ENCODE peak calls at places on chromosomes 2 and 18, in five cellular contexts. One of them, this sample, is unnamed.

GRCh38 chr2:406231-406630 is 118.3 kb upstream of the ALKAL2 start:
- DNase-seq in HepG2: no peak
- DNase-seq in A549: no peak
- DNase-seq in K562: no peak
- DNase-seq in GM12878: no peak
- DNase-seq in this sample: no peak

GRCh38 chr2:230601510-230601909 is 111.1 kb upstream of the CAB39 start:
- DNase-seq in HepG2: no peak
- DNase-seq in A549: no peak
- DNase-seq in K562: no peak
- DNase-seq in GM12878: peak
- DNase-seq in this sample: no peak

GRCh38 chr18:65725421-65726050 is 25.3 kb upstream of the CDH7 start:
- DNase-seq in HepG2: peak
- DNase-seq in A549: no peak
- DNase-seq in K562: no peak
- DNase-seq in GM12878: no peak
- DNase-seq in this sample: peak

GRCh38 chr2:237697586-237698337 is 70.4 kb downstream of the LRRFIP1 start:
- DNase-seq in HepG2: no peak
- DNase-seq in A549: no peak
- DNase-seq in K562: no peak
- DNase-seq in GM12878: no peak
- DNase-seq in this sample: no peak

GRCh38 chr2:239302083-239302807 is 98.6 kb downstream of the HDAC4 start:
- DNase-seq in HepG2: no peak
- DNase-seq in A549: no peak
- DNase-seq in K562: no peak
- DNase-seq in GM12878: no peak
- DNase-seq in this sample: no peak

GRCh38 chr18:57575542-57575941 is 11.0 kb downstream of the FECH start:
- DNase-seq in HepG2: no peak
- DNase-seq in A549: no peak
- DNase-seq in K562: no peak
- DNase-seq in GM12878: no peak
- DNase-seq in this sample: no peak

GRCh38 chr2:142395294-142395693 is 264.5 kb upstream of the LRP1B start:
- DNase-seq in HepG2: no peak
- DNase-seq in A549: no peak
- DNase-seq in K562: no peak
- DNase-seq in GM12878: no peak
- DNase-seq in this sample: no peak

GRCh38 chr2:219396863-219397457 is 9.2 kb upstream of the DNPEP start:
- DNase-seq in HepG2: no peak
- DNase-seq in A549: no peak
- DNase-seq in K562: no peak
- DNase-seq in GM12878: no peak
- DNase-seq in this sample: no peak

GRCh38 chr2:188434018-188434417 is 142.3 kb downstream of the GULP1 start:
- DNase-seq in HepG2: no peak
- DNase-seq in A549: no peak
- DNase-seq in K562: no peak
- DNase-seq in GM12878: no peak
- DNase-seq in this sample: no peak

GRCh38 chr2:190545756-190546385 is 11.3 kb upstream of the NEMP2 start:
- DNase-seq in HepG2: no peak
- DNase-seq in A549: no peak
- DNase-seq in K562: no peak
- DNase-seq in GM12878: no peak
- DNase-seq in this sample: no peak

GRCh38 chr2:171745141-171745540 is 57.9 kb downstream of the DYNC1I2 start:
- DNase-seq in HepG2: no peak
- DNase-seq in A549: no peak
- DNase-seq in K562: no peak
- DNase-seq in GM12878: no peak
- DNase-seq in this sample: no peak

GRCh38 chr2:233439191-233439590 is 84.9 kb downstream of the DGKD start:
- DNase-seq in HepG2: no peak
- DNase-seq in A549: no peak
- DNase-seq in K562: no peak
- DNase-seq in GM12878: no peak
- DNase-seq in this sample: no peak

GRCh38 chr18:73645175-73645715 is 502.4 kb downstream of the FBXO15 start:
- DNase-seq in HepG2: no peak
- DNase-seq in A549: no peak
- DNase-seq in K562: no peak
- DNase-seq in GM12878: no peak
- DNase-seq in this sample: no peak

GRCh38 chr2:120395686-120396518 is 50.0 kb downstream of the INHBB start:
- DNase-seq in HepG2: peak
- DNase-seq in A549: no peak
- DNase-seq in K562: no peak
- DNase-seq in GM12878: no peak
- DNase-seq in this sample: peak

GRCh38 chr2:20484034-20484617 is 37.3 kb downstream of the RHOB start:
- DNase-seq in HepG2: no peak
- DNase-seq in A549: no peak
- DNase-seq in K562: no peak
- DNase-seq in GM12878: no peak
- DNase-seq in this sample: no peak

GRCh38 chr2:149597050-149598013 is 9.8 kb upstream of the MMADHC start:
- DNase-seq in HepG2: peak
- DNase-seq in A549: peak
- DNase-seq in K562: peak
- DNase-seq in GM12878: peak
- DNase-seq in this sample: peak

GRCh38 chr2:100184055-100184737 is 41.8 kb upstream of the AFF3 start:
- DNase-seq in HepG2: no peak
- DNase-seq in A549: no peak
- DNase-seq in K562: no peak
- DNase-seq in GM12878: no peak
- DNase-seq in this sample: no peak

GRCh38 chr18:616380-616995 is 19.7 kb downstream of the CLUL1 start:
- DNase-seq in HepG2: peak
- DNase-seq in A549: peak
- DNase-seq in K562: peak
- DNase-seq in GM12878: no peak
- DNase-seq in this sample: no peak

GRCh38 chr18:42030586-42031182 is 75.7 kb downstream of the PIK3C3 start:
- DNase-seq in HepG2: peak
- DNase-seq in A549: peak
- DNase-seq in K562: peak
- DNase-seq in GM12878: no peak
- DNase-seq in this sample: peak

GRCh38 chr2:237827421-237827987 is 28.9 kb downstream of the RBM44 start:
- DNase-seq in HepG2: no peak
- DNase-seq in A549: no peak
- DNase-seq in K562: no peak
- DNase-seq in GM12878: no peak
- DNase-seq in this sample: no peak

GRCh38 chr18:6219116-6219717 is 195.5 kb downstream of the L3MBTL4 start:
- DNase-seq in HepG2: peak
- DNase-seq in A549: peak
- DNase-seq in K562: peak
- DNase-seq in GM12878: no peak
- DNase-seq in this sample: peak

GRCh38 chr2:85804583-85804982 is 50.8 kb downstream of the ATOH8 start:
- DNase-seq in HepG2: no peak
- DNase-seq in A549: peak
- DNase-seq in K562: peak
- DNase-seq in GM12878: no peak
- DNase-seq in this sample: no peak

GRCh38 chr18:53534203-53534602 is 690.3 kb downstream of the MBD2 start:
- DNase-seq in HepG2: no peak
- DNase-seq in A549: no peak
- DNase-seq in K562: no peak
- DNase-seq in GM12878: no peak
- DNase-seq in this sample: no peak

GRCh38 chr18:6781846-6782245 is 52.3 kb downstream of the ARHGAP28 start:
- DNase-seq in HepG2: no peak
- DNase-seq in A549: no peak
- DNase-seq in K562: no peak
- DNase-seq in GM12878: no peak
- DNase-seq in this sample: no peak

GRCh38 chr2:1052671-1053270 is 102.1 kb downstream of the SNTG2 start:
- DNase-seq in HepG2: no peak
- DNase-seq in A549: no peak
- DNase-seq in K562: no peak
- DNase-seq in GM12878: no peak
- DNase-seq in this sample: no peak

GRCh38 chr18:36729197-36729596 is 99.6 kb downstream of the TPGS2 start:
- DNase-seq in HepG2: no peak
- DNase-seq in A549: no peak
- DNase-seq in K562: no peak
- DNase-seq in GM12878: no peak
- DNase-seq in this sample: no peak

GRCh38 chr18:36265035-36265434 is 32.5 kb upstream of the FHOD3 start:
- DNase-seq in HepG2: no peak
- DNase-seq in A549: no peak
- DNase-seq in K562: no peak
- DNase-seq in GM12878: no peak
- DNase-seq in this sample: no peak

GRCh38 chr18:46169464-46169941 is 65.3 kb downstream of the HAUS1 start:
- DNase-seq in HepG2: peak
- DNase-seq in A549: no peak
- DNase-seq in K562: peak
- DNase-seq in GM12878: no peak
- DNase-seq in this sample: no peak

GRCh38 chr2:11629851-11630250 is 40.1 kb downstream of the NTSR2 start:
- DNase-seq in HepG2: no peak
- DNase-seq in A549: no peak
- DNase-seq in K562: no peak
- DNase-seq in GM12878: no peak
- DNase-seq in this sample: no peak

GRCh38 chr2:172438741-172439508 is 11.5 kb downstream of the ITGA6 start:
- DNase-seq in HepG2: no peak
- DNase-seq in A549: peak
- DNase-seq in K562: no peak
- DNase-seq in GM12878: no peak
- DNase-seq in this sample: no peak

GRCh38 chr2:237361194-237361986 is 52.6 kb downstream of the COL6A3 start:
- DNase-seq in HepG2: no peak
- DNase-seq in A549: no peak
- DNase-seq in K562: no peak
- DNase-seq in GM12878: no peak
- DNase-seq in this sample: no peak

GRCh38 chr2:2060431-2060830 is 270.6 kb downstream of the MYT1L start:
- DNase-seq in HepG2: no peak
- DNase-seq in A549: no peak
- DNase-seq in K562: no peak
- DNase-seq in GM12878: no peak
- DNase-seq in this sample: no peak

DNA sequence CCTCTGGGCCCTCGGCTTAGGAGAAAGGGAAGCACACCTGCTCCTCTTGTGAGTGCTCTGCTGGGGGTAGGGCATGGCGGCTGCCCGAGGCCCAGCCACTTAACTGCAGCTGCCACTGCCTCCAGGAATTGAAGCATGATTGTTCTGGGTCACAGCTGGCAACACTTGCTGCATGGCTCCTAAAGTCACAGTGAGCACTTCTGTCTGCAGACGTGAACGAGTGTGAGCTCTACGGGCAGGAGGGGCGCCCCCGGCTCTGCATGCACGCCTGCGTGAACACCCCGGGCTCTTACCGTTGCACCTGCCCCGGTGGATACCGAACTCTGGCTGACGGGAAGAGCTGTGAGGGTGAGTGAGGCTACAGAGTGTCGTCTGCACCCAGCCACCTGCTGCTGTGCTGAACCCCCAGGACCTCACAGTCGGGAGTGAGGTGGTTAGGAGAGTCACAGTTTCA is 44.4 kb downstream of the FBLN7 start:
- DNase-seq in HepG2: no peak
- DNase-seq in A549: no peak
- DNase-seq in K562: no peak
- DNase-seq in GM12878: no peak
- DNase-seq in this sample: no peak
- TF ChIP-seq HDAC2 in HepG2: no peak
- TF ChIP-seq HDAC2 in A549: no peak
- TF ChIP-seq HDAC2 in K562: no peak
- TF ChIP-seq HDAC2 in GM12878: no peak
- TF ChIP-seq HDAC2 in this sample: no peak

GRCh38 chr18:69943021-69943420 is 4.7 kb downstream of the CD226 start:
- DNase-seq in HepG2: no peak
- DNase-seq in A549: no peak
- DNase-seq in K562: no peak
- DNase-seq in GM12878: no peak
- DNase-seq in this sample: no peak
- TF ChIP-seq HDAC2 in HepG2: no peak
- TF ChIP-seq HDAC2 in A549: no peak
- TF ChIP-seq HDAC2 in K562: no peak
- TF ChIP-seq HDAC2 in GM12878: no peak
- TF ChIP-seq HDAC2 in this sample: no peak

DNA sequence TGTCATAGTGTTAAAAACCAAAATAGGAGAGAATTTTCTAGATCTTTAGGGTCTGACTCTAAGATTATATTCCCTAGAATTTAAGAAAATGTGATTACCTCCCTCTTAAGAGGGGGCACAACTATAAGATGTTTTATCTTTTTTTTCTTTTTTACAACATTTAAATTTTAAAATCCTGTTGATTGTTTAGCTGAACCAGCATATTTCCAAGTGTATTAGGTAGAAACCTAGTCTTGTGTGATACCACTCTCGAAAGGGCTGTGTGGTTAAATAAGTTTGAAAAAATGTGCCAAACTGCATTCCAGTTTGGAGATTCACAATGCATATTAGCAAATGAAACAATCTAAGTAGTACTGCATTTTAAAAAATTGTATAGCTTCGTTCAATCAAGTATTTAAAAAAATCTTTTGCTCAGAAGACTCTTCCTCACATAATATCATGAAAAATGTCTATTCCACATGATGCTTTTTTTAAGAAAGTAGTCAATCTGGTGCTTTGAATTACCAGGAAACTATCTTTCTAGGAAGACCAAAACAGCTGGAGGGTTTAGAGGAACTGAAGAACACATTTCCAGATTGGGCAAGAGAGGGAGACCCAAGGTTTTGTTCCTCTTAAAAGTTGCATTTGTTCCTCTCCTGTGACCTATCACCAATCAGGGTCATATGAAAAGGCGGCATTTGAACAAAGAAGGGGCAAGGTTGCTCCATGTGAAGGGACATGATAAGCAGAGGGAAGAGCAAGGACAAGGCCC is 98.8 kb downstream of the DPP4 start:
- DNase-seq in HepG2: no peak
- DNase-seq in A549: no peak
- DNase-seq in K562: no peak
- DNase-seq in GM12878: no peak
- DNase-seq in this sample: no peak
- TF ChIP-seq HDAC2 in HepG2: no peak
- TF ChIP-seq HDAC2 in A549: no peak
- TF ChIP-seq HDAC2 in K562: no peak
- TF ChIP-seq HDAC2 in GM12878: no peak
- TF ChIP-seq HDAC2 in this sample: no peak

DNA sequence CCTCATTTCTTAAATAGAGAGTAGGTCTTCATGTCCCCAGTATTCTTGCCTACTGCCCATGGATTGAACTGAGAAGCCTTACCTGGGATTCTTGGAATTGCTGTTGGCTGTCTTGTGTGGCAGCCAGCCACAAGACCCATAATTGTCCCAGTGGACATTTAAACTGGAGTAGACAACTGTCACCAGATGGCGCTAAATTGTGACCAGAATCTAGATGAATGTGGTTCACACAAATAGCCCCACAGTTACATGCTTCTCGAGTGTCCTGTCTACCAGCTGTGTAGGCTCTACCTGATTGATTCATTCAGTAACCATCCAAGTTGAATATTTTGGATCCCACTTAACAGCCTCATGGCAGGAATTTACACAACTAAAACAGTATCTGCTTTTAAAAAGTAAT is 73.2 kb downstream of the MAP4K4 start:
- DNase-seq in HepG2: peak
- DNase-seq in A549: peak
- DNase-seq in K562: peak
- DNase-seq in GM12878: peak
- DNase-seq in this sample: no peak
- TF ChIP-seq HDAC2 in HepG2: peak
- TF ChIP-seq HDAC2 in A549: no peak
- TF ChIP-seq HDAC2 in K562: no peak
- TF ChIP-seq HDAC2 in GM12878: no peak
- TF ChIP-seq HDAC2 in this sample: no peak